ENCODE peak calls at places on chromosomes 3 and 15, in ten cellular contexts. P, F, U, M, K, N, J, W, E and Q are unnamed samples.
A peak's percentile ranks its signal among the peaks of the same experiment; 100 is the strongest.

GRCh38 chr15:71109130-71109529 is 6.1 kb upstream of the THSD4 start:
- DNase-seq in P (peak; percentile 67), F (peak; percentile 64), U (no peak), M (no peak), K (peak; percentile 82), N (no peak), J (no peak), W (peak; percentile 16), E (no peak), Q (no peak)

GRCh38 chr3:38588995-38589937 is 60.2 kb downstream of the SCN5A start:
- DNase-seq in P (no peak), F (no peak), U (peak; percentile 22), M (no peak), K (no peak), N (peak; percentile 31), J (no peak), W (no peak), E (no peak), Q (no peak)

GRCh38 chr3:8970971-8971589 is 7.8 kb upstream of the RAD18 start:
- DNase-seq in P (peak; percentile 42), F (peak; percentile 76), U (no peak), M (peak; percentile 74), K (peak; percentile 63), N (no peak), J (peak; percentile 22), W (peak; percentile 48), E (no peak), Q (peak; percentile 30)

GRCh38 chr15:47484119-47484518 is 233.2 kb upstream of the SEMA6D start:
- DNase-seq in P (no peak), F (peak; percentile 58), U (no peak), M (no peak), K (peak; percentile 27), N (no peak), J (no peak), W (no peak), E (no peak), Q (no peak)

GRCh38 chr15:77819841-77820728 is 187.4 kb upstream of the LINGO1 start:
- DNase-seq in P (no peak), F (peak; percentile 19), U (no peak), M (no peak), K (no peak), N (no peak), J (no peak), W (peak; percentile 17), E (no peak), Q (no peak)

GRCh38 chr15:99155961-99156443 is 51.1 kb downstream of the SYNM start:
- DNase-seq in P (peak; percentile 14), F (peak; percentile 28), U (no peak), M (no peak), K (peak; percentile 65), N (no peak), J (no peak), W (peak; percentile 84), E (no peak), Q (no peak)

GRCh38 chr3:100650651-100651611 is 41.5 kb downstream of the ADGRG7 start:
- DNase-seq in P (peak; percentile 47), F (peak; percentile 85), U (no peak), M (no peak), K (peak; percentile 54), N (no peak), J (no peak), W (peak; percentile 72), E (no peak), Q (peak; percentile 59)

GRCh38 chr3:62500556-62501294 is 127.4 kb upstream of the FEZF2 start:
- DNase-seq in P (no peak), F (no peak), U (no peak), M (no peak), K (no peak), N (no peak), J (no peak), W (no peak), E (no peak), Q (no peak)

GRCh38 chr15:75861750-75862402 is 18.6 kb downstream of the UBE2Q2 start:
- DNase-seq in P (no peak), F (peak; percentile 34), U (no peak), M (no peak), K (peak; percentile 14), N (no peak), J (no peak), W (peak; percentile 26), E (no peak), Q (no peak)

GRCh38 chr3:29922990-29923746 is 642.3 kb downstream of the RBMS3 start:
- DNase-seq in P (peak; percentile 95), F (peak; percentile 96), U (no peak), M (no peak), K (peak; percentile 95), N (no peak), J (peak; percentile 97), W (peak; percentile 96), E (no peak), Q (no peak)

GRCh38 chr3:170811515-170811914 is 58.5 kb downstream of the RPL22L1 start:
- DNase-seq in P (peak; percentile 32), F (peak; percentile 73), U (no peak), M (no peak), K (peak; percentile 60), N (no peak), J (peak; percentile 57), W (peak; percentile 79), E (no peak), Q (no peak)

GRCh38 chr15:79430901-79431635 is 1.1 kb upstream of the MINAR1 start:
- DNase-seq in P (no peak), F (peak; percentile 22), U (peak; percentile 23), M (no peak), K (no peak), N (no peak), J (no peak), W (no peak), E (no peak), Q (no peak)

GRCh38 chr15:80916056-80916455 is 73.6 kb downstream of the MESD start:
- DNase-seq in P (no peak), F (no peak), U (no peak), M (no peak), K (no peak), N (no peak), J (no peak), W (no peak), E (no peak), Q (no peak)

DNA sequence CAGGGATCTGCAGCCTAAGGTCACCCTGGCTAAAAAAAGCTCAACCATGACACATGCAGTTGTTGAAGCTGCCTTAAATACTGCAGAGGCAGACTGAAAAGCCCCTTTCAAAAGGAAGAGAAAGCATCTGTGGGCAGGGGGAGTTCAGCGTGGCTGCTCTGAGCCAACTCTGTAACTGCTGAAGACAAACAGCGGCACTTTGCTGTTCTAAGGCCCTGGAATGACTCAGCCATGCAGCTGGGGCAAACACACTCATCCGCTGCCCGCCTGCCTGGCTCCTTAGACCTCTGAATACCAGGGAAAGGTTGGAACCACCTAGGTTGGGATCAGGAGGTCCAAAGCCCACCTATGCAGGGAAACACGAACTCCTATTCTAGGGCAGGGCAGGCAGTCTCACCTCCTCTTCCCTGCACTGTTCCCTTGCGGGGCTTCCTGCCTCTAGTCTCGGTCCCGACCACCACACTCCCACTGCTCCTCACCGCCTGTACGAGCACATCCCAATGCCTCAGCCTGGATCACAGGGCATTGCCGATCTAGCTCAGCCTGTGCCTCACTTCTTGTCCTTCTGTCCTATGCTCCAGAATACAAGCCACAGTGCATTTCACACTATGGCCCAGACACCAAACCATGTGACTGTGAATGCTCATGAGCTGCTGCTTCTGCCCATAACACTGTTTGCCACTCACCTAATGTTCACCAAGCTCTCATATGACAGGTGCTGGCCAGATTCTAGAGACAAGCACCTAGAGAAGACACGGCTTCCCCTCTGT is 6.6 kb upstream of the MUSTN1 start:
- DNase-seq in P (no peak), F (no peak), U (peak; percentile 26), M (no peak), K (peak; percentile 31), N (peak; percentile 57), J (no peak), W (no peak), E (no peak), Q (peak; percentile 10)
- TF ChIP-seq CTCF in P (no peak), F (no peak), U (no peak), M (no peak), K (no peak), N (no peak), J (no peak), W (no peak), E (no peak), Q (no peak)

GRCh38 chr15:60006808-60007346 is 2.8 kb downstream of the FOXB1 start:
- DNase-seq in P (no peak), F (no peak), U (no peak), M (no peak), K (no peak), N (no peak), J (no peak), W (no peak), E (no peak), Q (no peak)
- H3K4me3 ChIP-seq in P (peak overlapping the region; percentile 49), F (peak overlapping the region; percentile 43), U (peak overlapping the region; percentile 57), M (no peak overlapping the region), K (peak overlapping the region; percentile 50), N (peak overlapping the region; percentile 19), J (peak overlapping the region; percentile 34), W (peak overlapping the region; percentile 43), E (peak overlapping the region; percentile 51), Q (peak overlapping the region; percentile 71)

GRCh38 chr3:184255291-184256039 is 5.9 kb downstream of the CAMK2N2 start:
- DNase-seq in P (no peak), F (peak; percentile 51), U (no peak), M (no peak), K (no peak), N (no peak), J (no peak), W (peak; percentile 86), E (no peak), Q (no peak)

GRCh38 chr3:184248454-184249411 is at the start of gene ALG3:
- DNase-seq in P (peak; percentile 86), F (peak; percentile 93), U (peak; percentile 94), M (peak; percentile 90), K (peak; percentile 87), N (peak; percentile 91), J (no peak), W (peak; percentile 83), E (peak; percentile 29), Q (peak; percentile 68)

GRCh38 chr3:184250167-184250828 is 826 bp downstream of the EEF1AKMT4 start:
- DNase-seq in P (peak; percentile 76), F (peak; percentile 94), U (peak; percentile 89), M (peak; percentile 93), K (peak; percentile 83), N (peak; percentile 88), J (peak; percentile 84), W (peak; percentile 90), E (peak; percentile 37), Q (peak; percentile 83)

GRCh38 chr3:184249412-184250166 is at the start of gene EEF1AKMT4:
- DNase-seq in P (peak; percentile 98), F (peak; percentile 99), U (peak; percentile 98), M (peak; percentile 98), K (peak; percentile 98), N (peak; percentile 96), J (peak; percentile 97), W (peak; percentile 98), E (peak; percentile 73), Q (peak; percentile 98)
- TF ChIP-seq CTCF in P (peak; percentile 51), F (peak; percentile 67), U (peak; percentile 4), M (peak; percentile 29), K (peak; percentile 58), N (no peak), J (peak; percentile 42), W (peak; percentile 46), E (peak; percentile 25), Q (peak; percentile 49)

DNA sequence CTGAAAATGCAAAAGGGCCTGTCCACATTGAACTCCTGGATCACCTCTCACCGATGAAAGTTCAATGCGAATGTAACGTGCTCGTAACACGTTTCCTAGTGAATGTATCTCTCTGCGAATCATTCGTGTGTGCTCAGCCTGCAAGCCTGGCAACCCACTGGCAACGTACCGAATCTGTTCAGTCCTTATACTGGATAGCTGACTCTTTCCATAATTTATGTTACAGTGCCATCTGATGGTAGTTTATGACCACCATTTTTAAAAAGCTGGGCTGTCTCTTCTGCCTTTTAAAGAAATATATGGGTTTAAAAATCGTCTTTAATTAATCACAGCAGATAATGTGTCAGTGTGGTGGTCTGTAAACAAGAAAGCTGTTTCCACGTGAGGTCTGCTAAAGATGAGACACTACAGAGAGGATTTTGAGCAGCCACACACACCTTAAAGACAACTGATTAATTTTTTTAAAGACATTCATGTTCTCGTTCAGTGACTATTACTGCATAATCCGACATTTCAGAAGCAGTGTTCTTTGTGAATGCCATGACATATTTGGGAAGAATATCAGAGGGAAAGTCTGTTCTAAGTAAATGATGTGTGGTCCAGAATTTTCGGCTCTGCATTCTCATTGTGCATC is 69.4 kb upstream of the FOXP1 start:
- DNase-seq in P (peak; percentile 39), F (peak; percentile 76), U (no peak), M (peak; percentile 70), K (peak; percentile 72), N (no peak), J (no peak), W (peak; percentile 29), E (no peak), Q (peak; percentile 4)
- H3K4me3 ChIP-seq in P (no peak overlapping the region), F (no peak overlapping the region), U (peak overlapping the region; percentile 46), M (no peak overlapping the region), K (no peak overlapping the region), N (no peak overlapping the region), J (no peak overlapping the region), W (no peak overlapping the region), E (no peak overlapping the region), Q (no peak overlapping the region)